ENCODE peak calls at places on chromosomes 5 and 9, in ten cellular contexts. T is AG04450; Z is body of pancreas; O is CD8-positive, alpha-beta T cell; E is Peyer's patch; W is foreskin fibroblast; V is AG09319; P is tibial nerve; G is GM10248; J is tibial artery. F is an unnamed sample.

GRCh38 chr5:73299665-73300435 is 126.9 kb downstream of the TMEM174 start:
- DNase-seq in Z (no peak), E (no peak), W (no peak), G (no peak), O (no peak), T (no peak), P (no peak), V (no peak), J (no peak), F (no peak)

GRCh38 chr9:16868706-16869105 is 1.8 kb downstream of the BNC2 start:
- DNase-seq in E (no peak), Z (no peak), G (no peak), W (no peak), O (no peak), T (no peak), P (no peak), J (no peak), V (no peak), F (no peak)

GRCh38 chr9:134606951-134607733 is 34.5 kb upstream of the COL5A1 start:
- DNase-seq in E (peak), Z (no peak), W (no peak), V (no peak), P (no peak), O (no peak), T (no peak), J (no peak), G (no peak), F (no peak)

GRCh38 chr9:127567898-127568617 is 44.0 kb upstream of the STXBP1 start:
- DNase-seq in V (no peak), J (no peak), G (peak), Z (no peak), W (no peak), T (no peak), O (no peak), P (no peak), E (no peak), F (no peak)

GRCh38 chr9:108813951-108814601 is 41.7 kb downstream of the ACTL7B start:
- DNase-seq in G (no peak), J (no peak), O (no peak), V (peak), Z (peak), P (no peak), E (no peak), T (no peak), W (peak), F (peak)

GRCh38 chr5:36398137-36398536 is 96.4 kb upstream of the RANBP3L start:
- DNase-seq in V (peak), O (no peak), J (no peak), E (no peak), W (no peak), G (no peak), T (no peak), P (no peak), Z (no peak), F (no peak)

GRCh38 chr5:56759521-56759920 is 55.8 kb upstream of the MAP3K1 start:
- DNase-seq in E (no peak), P (no peak), T (no peak), Z (peak), W (no peak), V (no peak), O (no peak), G (no peak), J (no peak), F (no peak)

GRCh38 chr5:124395287-124395686 is 351.2 kb downstream of the ZNF608 start:
- DNase-seq in T (no peak), P (no peak), V (no peak), G (no peak), W (no peak), Z (no peak), J (no peak), O (no peak), E (no peak), F (no peak)

GRCh38 chr9:107172160-107172978 is 110.7 kb upstream of the RAD23B start:
- DNase-seq in W (peak), T (peak), Z (peak), V (peak), P (peak), G (peak), E (peak), J (peak), O (peak), F (peak)

GRCh38 chr5:36417221-36417620 is 115.5 kb upstream of the RANBP3L start:
- DNase-seq in V (no peak), Z (no peak), G (no peak), T (no peak), P (no peak), W (no peak), O (no peak), E (no peak), J (no peak), F (no peak)

GRCh38 chr5:93579561-93580386 is 1.2 kb downstream of the NR2F1-AS1 start:
- DNase-seq in T (no peak), J (no peak), W (no peak), G (peak), P (no peak), V (no peak), E (no peak), Z (no peak), O (no peak), F (no peak)

GRCh38 chr5:142385194-142385593 is 60.4 kb upstream of the SPRY4 start:
- DNase-seq in P (no peak), V (no peak), Z (no peak), O (no peak), E (no peak), T (peak), W (peak), G (no peak), J (no peak), F (no peak)

GRCh38 chr5:61332891-61333350 is 863 bp downstream of the ZSWIM6 start:
- DNase-seq in J (peak), V (no peak), E (peak), W (peak), Z (peak), T (no peak), G (peak), P (no peak), O (peak), F (no peak)

GRCh38 chr9:116191757-116192415 is 38.3 kb downstream of the PAPPA start:
- DNase-seq in W (no peak), G (no peak), V (no peak), E (no peak), P (no peak), Z (no peak), T (no peak), O (no peak), J (no peak), F (no peak)

GRCh38 chr5:83919071-83920041 is 198.7 kb upstream of the HAPLN1 start:
- DNase-seq in J (no peak), W (no peak), Z (no peak), P (no peak), O (no peak), G (no peak), E (no peak), V (no peak), T (no peak), F (no peak)

GRCh38 chr5:22557251-22557650 is 295.9 kb downstream of the CDH12 start:
- DNase-seq in Z (no peak), T (no peak), G (no peak), P (no peak), V (no peak), J (no peak), O (no peak), W (no peak), E (no peak), F (no peak)

GRCh38 chr9:130731355-130731754 is 37.8 kb downstream of the EXOSC2 start:
- DNase-seq in O (no peak), P (no peak), E (no peak), T (no peak), G (no peak), W (no peak), V (no peak), Z (no peak), J (no peak), F (peak)

GRCh38 chr5:138990986-138991645 is 116.0 kb upstream of the LRRTM2 start:
- DNase-seq in O (no peak), G (no peak), V (no peak), T (no peak), P (no peak), E (no peak), J (no peak), Z (no peak), W (no peak), F (no peak)

GRCh38 chr9:78860806-78861475 is 564.0 kb downstream of the PSAT1 start:
- DNase-seq in E (no peak), P (no peak), T (no peak), J (no peak), O (no peak), G (no peak), W (peak), V (no peak), Z (no peak), F (no peak)

GRCh38 chr9:134442087-134442470 is 115.8 kb downstream of the RXRA start:
- DNase-seq in V (no peak), E (no peak), Z (no peak), W (peak), T (no peak), O (no peak), G (no peak), J (no peak), P (no peak), F (no peak)

GRCh38 chr5:164600166-164600715 is 1094.8 kb downstream of the MAT2B start:
- DNase-seq in P (no peak), O (no peak), E (no peak), J (no peak), T (peak), G (no peak), Z (no peak), W (no peak), V (no peak), F (no peak)

GRCh38 chr5:74378464-74378863 is 262.1 kb downstream of the ENC1 start:
- DNase-seq in G (no peak), O (no peak), T (no peak), Z (no peak), W (no peak), J (no peak), V (no peak), P (no peak), E (no peak), F (no peak)

GRCh38 chr5:36239370-36240293 is 2.1 kb downstream of the NADK2 start:
- DNase-seq in T (no peak), P (no peak), W (no peak), Z (peak), V (no peak), J (no peak), O (no peak), G (no peak), E (no peak), F (no peak)

GRCh38 chr5:87136733-87137132 is 130.9 kb upstream of the RASA1 start:
- DNase-seq in J (no peak), W (no peak), V (no peak), Z (no peak), G (no peak), T (no peak), P (no peak), E (no peak), O (no peak), F (no peak)

GRCh38 chr9:20512106-20512505 is 110.2 kb downstream of the MLLT3 start:
- DNase-seq in O (no peak), Z (no peak), W (peak), E (no peak), J (no peak), P (no peak), G (no peak), V (peak), T (peak), F (no peak)

GRCh38 chr9:124343533-124344290 is 71.5 kb downstream of the PSMB7 start:
- DNase-seq in G (no peak), P (no peak), V (no peak), W (no peak), O (no peak), J (no peak), Z (no peak), T (no peak), E (no peak), F (no peak)

GRCh38 chr9:82295177-82295576 is 306.6 kb downstream of the SPATA31D1 start:
- DNase-seq in E (no peak), J (no peak), Z (no peak), P (no peak), G (no peak), O (no peak), V (no peak), T (no peak), W (no peak), F (no peak)

GRCh38 chr5:143672806-143673205 is 139.2 kb upstream of the HMHB1 start:
- DNase-seq in Z (no peak), J (no peak), P (no peak), V (no peak), O (no peak), T (no peak), E (no peak), W (no peak), G (no peak), F (no peak)

GRCh38 chr5:52989025-52989780 is at the start of gene ITGA2:
- DNase-seq in Z (peak), T (no peak), E (peak), O (peak), V (no peak), P (peak), W (peak), G (peak), J (peak), F (no peak)

GRCh38 chr5:178381921-178382688 is 149.5 kb upstream of the PHYKPL start:
- DNase-seq in G (no peak), Z (no peak), O (no peak), J (no peak), P (no peak), T (no peak), E (no peak), W (no peak), V (no peak), F (no peak)

GRCh38 chr5:178293400-178293799 is 60.8 kb upstream of the PHYKPL start:
- DNase-seq in W (no peak), P (no peak), Z (no peak), O (no peak), T (no peak), J (peak), G (no peak), E (no peak), V (no peak), F (no peak)

GRCh38 chr5:149405550-149406202 is 26.6 kb upstream of the IL17B start:
- DNase-seq in E (no peak), G (no peak), W (no peak), O (no peak), J (peak), Z (no peak), P (no peak), T (no peak), V (no peak), F (no peak)

GRCh38 chr5:180202939-180203573 is 6.0 kb downstream of the RASGEF1C start:
- DNase-seq in T (no peak), V (no peak), J (no peak), O (no peak), E (no peak), P (no peak), W (no peak), G (no peak), Z (no peak), F (no peak)

GRCh38 chr5:180204420-180204819 is 4.6 kb downstream of the RASGEF1C start:
- DNase-seq in V (no peak), W (no peak), J (no peak), T (no peak), E (no peak), P (no peak), G (no peak), O (no peak), Z (no peak), F (no peak)

GRCh38 chr5:180198208-180198607 is 10.8 kb downstream of the RASGEF1C start:
- DNase-seq in V (no peak), Z (no peak), T (no peak), G (no peak), P (no peak), O (no peak), J (no peak), E (no peak), W (no peak), F (no peak)

GRCh38 chr5:180199390-180199789 is 9.6 kb downstream of the RASGEF1C start:
- DNase-seq in V (no peak), G (no peak), O (no peak), Z (no peak), J (no peak), P (no peak), W (no peak), T (no peak), E (no peak), F (no peak)

DNA sequence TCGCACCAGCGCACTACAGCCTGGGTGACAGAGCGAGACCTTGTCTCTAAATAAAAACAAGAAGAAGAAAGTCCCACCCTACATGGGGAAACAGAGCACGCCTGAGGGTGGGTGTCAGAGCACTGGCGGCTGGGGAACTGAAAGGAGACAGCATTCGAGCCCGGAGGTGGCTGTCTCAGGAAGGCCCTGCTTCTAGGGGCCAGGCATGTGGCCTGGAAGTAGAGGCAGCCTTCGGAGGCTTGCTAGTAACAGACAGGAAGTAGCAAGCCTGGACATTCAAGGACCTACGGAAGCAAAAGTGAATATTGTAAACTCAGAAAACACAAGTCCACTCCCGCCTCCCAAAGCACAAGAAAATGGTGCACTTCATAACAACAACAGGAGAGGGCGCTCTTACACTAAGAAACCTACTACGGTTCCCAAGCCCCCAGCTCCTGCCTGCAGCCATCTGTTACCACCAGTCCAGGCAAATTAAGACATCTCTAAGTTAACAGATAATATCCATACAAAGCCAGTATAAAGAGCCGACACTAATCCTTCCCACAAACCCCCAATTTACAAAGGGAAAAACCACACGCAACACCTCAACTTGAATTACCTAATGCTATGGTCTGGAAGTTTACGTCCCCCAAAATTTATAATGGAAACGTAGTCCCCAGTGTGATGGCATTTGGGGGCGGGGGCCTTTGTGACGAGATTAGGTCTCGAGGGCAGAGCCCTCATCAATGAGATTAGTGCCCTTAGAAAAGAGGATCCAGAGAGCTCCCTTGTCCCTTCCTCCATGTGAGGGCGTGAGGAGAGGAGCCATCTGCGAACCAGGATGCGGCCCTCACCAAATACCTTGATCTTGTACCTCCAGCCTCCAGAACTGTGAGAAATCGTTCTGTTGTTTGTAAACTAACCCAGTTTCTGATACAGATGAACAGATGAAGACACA is 7.7 kb downstream of the RASGEF1C start:
- DNase-seq in T (no peak), V (no peak), Z (peak), E (no peak), W (no peak), G (no peak), O (no peak), J (no peak), P (no peak), F (no peak)
- TF ChIP-seq CTCF in T (peak), V (no peak), Z (peak), E (peak), W (no peak), G (peak), O (no peak), J (no peak), P (no peak), F (peak)

GRCh38 chr9:114156658-114157421 is 1.5 kb downstream of the COL27A1 start:
- DNase-seq in P (peak), Z (peak), J (peak), O (no peak), T (peak), W (peak), V (peak), E (peak), G (no peak), F (no peak)
- TF ChIP-seq CTCF in P (no peak), Z (no peak), J (no peak), O (no peak), T (peak), W (peak), V (peak), E (no peak), G (no peak), F (no peak)

GRCh38 chr9:114137831-114138230 is 17.5 kb upstream of the COL27A1 start:
- DNase-seq in V (no peak), P (no peak), T (no peak), O (no peak), G (no peak), Z (no peak), W (no peak), J (no peak), E (no peak), F (no peak)

GRCh38 chr9:114140401-114140800 is 14.9 kb upstream of the COL27A1 start:
- DNase-seq in O (no peak), T (no peak), V (no peak), P (no peak), W (no peak), E (no peak), Z (no peak), G (no peak), J (no peak), F (no peak)

GRCh38 chr9:114140850-114141249 is 14.5 kb upstream of the COL27A1 start:
- DNase-seq in J (no peak), V (no peak), Z (no peak), E (no peak), O (no peak), G (no peak), T (no peak), W (no peak), P (no peak), F (no peak)

GRCh38 chr9:114139061-114139460 is 16.3 kb upstream of the COL27A1 start:
- DNase-seq in E (no peak), P (no peak), O (no peak), J (no peak), G (no peak), V (no peak), T (no peak), Z (no peak), W (no peak), F (no peak)

DNA sequence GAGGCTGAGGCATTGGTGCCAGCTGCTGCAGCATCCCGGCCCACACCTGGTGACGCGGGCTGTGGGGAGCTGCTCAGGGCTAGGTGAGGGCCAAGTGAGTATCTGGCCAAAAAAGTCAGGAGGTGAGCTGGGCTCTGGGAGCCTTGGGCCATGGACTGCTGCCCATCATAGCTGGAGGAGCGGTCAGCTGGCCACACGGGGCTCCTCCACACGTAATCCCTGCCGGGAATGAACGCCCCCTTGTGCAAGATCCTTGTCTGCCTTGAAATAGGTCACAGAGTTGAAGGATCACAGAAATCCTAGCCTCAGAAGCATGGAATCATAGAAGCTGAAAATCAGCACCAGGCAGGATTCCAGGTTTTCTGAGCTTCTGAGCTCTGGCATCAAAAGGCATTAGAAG is 16.8 kb upstream of the COL27A1 start:
- DNase-seq in P (peak), O (no peak), J (peak), W (no peak), G (no peak), E (no peak), V (no peak), T (no peak), Z (no peak), F (no peak)
- TF ChIP-seq CTCF in P (no peak), O (no peak), J (no peak), W (no peak), G (no peak), E (no peak), V (no peak), T (no peak), Z (no peak), F (no peak)

DNA sequence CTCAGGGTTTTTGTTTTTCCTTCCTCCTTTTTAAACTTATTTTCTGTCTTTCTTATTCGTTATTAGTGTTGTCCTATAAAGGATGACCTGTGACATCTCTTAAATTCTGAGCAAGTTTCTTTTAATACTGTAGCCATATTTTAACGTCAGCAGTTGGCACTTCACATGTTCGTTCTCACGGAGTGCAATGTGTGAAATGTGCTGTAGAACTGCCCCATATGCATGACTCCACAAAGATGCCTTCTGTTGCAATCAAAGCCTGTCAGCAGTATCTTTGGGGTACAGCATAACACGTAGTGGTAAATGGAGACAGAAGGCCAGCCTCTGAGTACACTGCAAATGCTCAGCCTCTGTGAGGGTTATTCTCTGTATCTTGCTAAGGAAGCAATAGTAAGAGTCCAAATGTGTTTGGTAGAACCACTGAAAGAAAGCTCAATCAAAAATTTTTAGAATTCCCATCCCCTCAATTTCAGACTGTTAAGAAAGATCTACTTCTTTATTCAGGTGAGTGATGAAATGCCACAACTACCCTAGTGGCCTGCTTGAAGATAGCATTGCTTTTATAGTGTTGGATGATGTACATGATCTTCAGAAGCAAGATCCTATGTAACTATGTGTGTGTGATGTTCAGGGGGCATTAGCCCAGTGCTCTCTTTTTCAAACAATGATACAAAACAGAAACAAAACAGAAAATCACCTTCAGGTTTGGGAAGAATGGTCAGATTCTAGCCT is 277.7 kb downstream of the TMEM167A start:
- DNase-seq in W (no peak), G (no peak), P (no peak), J (no peak), E (no peak), Z (no peak), T (no peak), O (no peak), V (no peak), F (no peak)
- TF ChIP-seq CTCF in W (no peak), G (no peak), P (no peak), J (no peak), E (no peak), Z (no peak), T (no peak), O (no peak), V (no peak), F (no peak)